ENCODE peak calls at places on chromosomes 4 and X, in six cellular contexts. One of them, this sample, is unnamed.

GRCh38 chr4:76305971-76306881 is at the start of gene STBD1:
- DNase-seq in Calu3: peak; percentile 77
- DNase-seq in substantia nigra: peak; percentile 21
- DNase-seq in lower leg skin: peak; percentile 47
- DNase-seq in thoracic aorta: peak; percentile 48
- DNase-seq in NCI-H2171: no peak
- DNase-seq in this sample: peak; percentile 36

GRCh38 chr4:168569066-168569908 is 72.4 kb downstream of the PALLD start:
- DNase-seq in Calu3: peak; percentile 44
- DNase-seq in substantia nigra: no peak
- DNase-seq in lower leg skin: no peak
- DNase-seq in thoracic aorta: no peak
- DNase-seq in NCI-H2171: peak; percentile 74
- DNase-seq in this sample: peak; percentile 97

GRCh38 chr4:94277539-94277938 is 65.1 kb downstream of the HPGDS start:
- DNase-seq in Calu3: no peak
- DNase-seq in substantia nigra: no peak
- DNase-seq in lower leg skin: no peak
- DNase-seq in thoracic aorta: no peak
- DNase-seq in NCI-H2171: no peak
- DNase-seq in this sample: no peak

GRCh38 chr4:67366341-67366861 is 178.9 kb downstream of the CENPC start:
- DNase-seq in Calu3: no peak
- DNase-seq in substantia nigra: no peak
- DNase-seq in lower leg skin: no peak
- DNase-seq in thoracic aorta: no peak
- DNase-seq in NCI-H2171: no peak
- DNase-seq in this sample: no peak

GRCh38 chrX:149638860-149639259 is 7.3 kb upstream of the TMEM185A start:
- DNase-seq in Calu3: no peak
- DNase-seq in substantia nigra: no peak
- DNase-seq in lower leg skin: no peak
- DNase-seq in thoracic aorta: no peak
- DNase-seq in NCI-H2171: no peak
- DNase-seq in this sample: no peak

GRCh38 chr4:83074086-83074704 is 39.2 kb downstream of the COPS4 start:
- DNase-seq in Calu3: peak; percentile 52
- DNase-seq in substantia nigra: no peak
- DNase-seq in lower leg skin: peak; percentile 32
- DNase-seq in thoracic aorta: no peak
- DNase-seq in NCI-H2171: peak; percentile 13
- DNase-seq in this sample: peak; percentile 92

GRCh38 chr4:71026086-71026485 is 32.6 kb downstream of the DCK start:
- DNase-seq in Calu3: peak; percentile 6
- DNase-seq in substantia nigra: no peak
- DNase-seq in lower leg skin: no peak
- DNase-seq in thoracic aorta: no peak
- DNase-seq in NCI-H2171: no peak
- DNase-seq in this sample: peak; percentile 87

GRCh38 chr4:99468891-99469290 is 33.7 kb upstream of the ADH7 start:
- DNase-seq in Calu3: no peak
- DNase-seq in substantia nigra: no peak
- DNase-seq in lower leg skin: no peak
- DNase-seq in thoracic aorta: no peak
- DNase-seq in NCI-H2171: no peak
- DNase-seq in this sample: no peak

GRCh38 chr4:26178874-26179273 is 141.9 kb upstream of the RBPJ start:
- DNase-seq in Calu3: no peak
- DNase-seq in substantia nigra: no peak
- DNase-seq in lower leg skin: peak; percentile 50
- DNase-seq in thoracic aorta: no peak
- DNase-seq in NCI-H2171: no peak
- DNase-seq in this sample: no peak

GRCh38 chr4:3414421-3415279 is 27.1 kb upstream of the HGFAC start:
- DNase-seq in Calu3: no peak
- DNase-seq in substantia nigra: peak; percentile 19
- DNase-seq in lower leg skin: no peak
- DNase-seq in thoracic aorta: no peak
- DNase-seq in NCI-H2171: no peak
- DNase-seq in this sample: no peak

GRCh38 chrX:112642349-112642748 is 37.4 kb downstream of the LHFPL1 start:
- DNase-seq in Calu3: peak; percentile 20
- DNase-seq in substantia nigra: no peak
- DNase-seq in lower leg skin: peak; percentile 24
- DNase-seq in thoracic aorta: no peak
- DNase-seq in NCI-H2171: peak; percentile 0
- DNase-seq in this sample: peak; percentile 45

GRCh38 chr4:74638689-74639088 is 155.6 kb downstream of the BTC start:
- DNase-seq in Calu3: no peak
- DNase-seq in substantia nigra: no peak
- DNase-seq in lower leg skin: no peak
- DNase-seq in thoracic aorta: no peak
- DNase-seq in NCI-H2171: no peak
- DNase-seq in this sample: no peak

GRCh38 chrX:21952624-21953023 is 12.1 kb downstream of the SMS start:
- DNase-seq in Calu3: no peak
- DNase-seq in substantia nigra: no peak
- DNase-seq in lower leg skin: no peak
- DNase-seq in thoracic aorta: no peak
- DNase-seq in NCI-H2171: no peak
- DNase-seq in this sample: no peak